ENCODE peak calls at places on chromosomes 13 and 19, in four cellular contexts. S is progenitor cell of endocrine pancreas, V is PC-3, L is AG04450. Q is an unnamed sample.

GRCh38 chr19:17949956-17950309 is 17.0 kb upstream of the KCNN1 start:
- DNase-seq in S (no peak), V (peak), L (no peak), Q (no peak)

GRCh38 chr13:111519490-111520170 is 199.2 kb downstream of the TEX29 start:
- DNase-seq in S (no peak), V (no peak), L (no peak), Q (no peak)

GRCh38 chr19:31070126-31070525 is 279.1 kb downstream of the TSHZ3 start:
- DNase-seq in S (no peak), V (no peak), L (no peak), Q (no peak)

GRCh38 chr19:16470911-16471811 is 609 bp downstream of the EPS15L1 start:
- DNase-seq in S (no peak), V (peak), L (no peak), Q (no peak)

GRCh38 chr13:23898101-23898500 is 799 bp upstream of the C1QTNF9B start:
- DNase-seq in S (no peak), V (no peak), L (peak), Q (no peak)

GRCh38 chr13:55937180-55937579 is 1203.5 kb upstream of the PRR20A start:
- DNase-seq in S (no peak), V (no peak), L (no peak), Q (no peak)

GRCh38 chr19:4908311-4908710 is 990 bp upstream of the UHRF1 start:
- DNase-seq in S (no peak), V (no peak), L (no peak), Q (no peak)

GRCh38 chr19:39998511-39998910 is 1.7 kb downstream of the ZNF546 start:
- DNase-seq in S (no peak), V (peak), L (no peak), Q (no peak)

GRCh38 chr13:76879211-76879875 is 6.9 kb downstream of the KCTD12 start:
- DNase-seq in S (no peak), V (peak), L (no peak), Q (no peak)

GRCh38 chr13:68808456-68808855 is 1299.2 kb upstream of the ATXN8OS start:
- DNase-seq in S (no peak), V (no peak), L (no peak), Q (no peak)

GRCh38 chr19:35756373-35757230 is at the start of gene HSPB6:
- DNase-seq in S (no peak), V (no peak), L (no peak), Q (no peak)

GRCh38 chr19:57934820-57935665 is at the start of gene ZNF418:
- DNase-seq in S (peak), V (no peak), L (peak), Q (peak)

GRCh38 chr13:46617382-46617781 is 64.4 kb downstream of the LRCH1 start:
- DNase-seq in S (no peak), V (no peak), L (no peak), Q (no peak)

GRCh38 chr19:29442094-29442493 is 83.7 kb upstream of the VSTM2B start:
- DNase-seq in S (no peak), V (no peak), L (no peak), Q (no peak)

GRCh38 chr19:5022066-5022860 is 53.4 kb downstream of the KDM4B start:
- DNase-seq in S (no peak), V (no peak), L (no peak), Q (no peak)

GRCh38 chr19:581399-582111 is 8.1 kb upstream of the HCN2 start:
- DNase-seq in S (no peak), V (no peak), L (no peak), Q (no peak)

GRCh38 chr13:87295636-87296035 is 375.5 kb upstream of the SLITRK5 start:
- DNase-seq in S (no peak), V (no peak), L (no peak), Q (no peak)

GRCh38 chr13:62837895-62838294 is 1422.2 kb upstream of the PCDH20 start:
- DNase-seq in S (no peak), V (peak), L (peak), Q (no peak)

GRCh38 chr13:23728807-23729206 is 158.6 kb downstream of the TNFRSF19 start:
- DNase-seq in S (no peak), V (no peak), L (no peak), Q (no peak)

GRCh38 chr19:15502264-15502663 is 6.1 kb upstream of the CYP4F22 start:
- DNase-seq in S (no peak), V (no peak), L (no peak), Q (no peak)

DNA sequence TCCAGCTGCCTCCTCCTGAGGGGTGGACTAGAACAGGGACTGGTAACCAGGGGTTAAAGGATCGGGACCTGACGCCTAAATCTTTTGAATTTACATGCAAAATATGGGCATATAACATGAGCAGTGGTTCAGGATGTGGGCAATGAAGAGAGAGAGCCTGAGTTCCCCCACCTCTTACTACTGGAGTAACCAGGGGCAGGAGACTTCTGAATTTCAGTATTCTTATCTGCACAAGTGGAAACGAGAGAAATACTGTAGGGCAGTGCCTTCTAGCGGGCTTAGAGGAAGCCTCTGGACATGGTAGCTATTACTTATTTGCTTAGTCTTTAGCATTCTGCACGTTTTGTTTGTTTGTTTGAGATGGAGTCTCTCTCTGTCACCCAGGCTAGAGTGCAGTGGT is 26.3 kb downstream of the BCAT2 start:
- DNase-seq in S (no peak), V (peak), L (no peak), Q (no peak)
- TF ChIP-seq CTCF in S (no peak), V (no peak), L (peak), Q (no peak)

GRCh38 chr19:7682175-7682855 is 1.7 kb downstream of the TRAPPC5 start:
- DNase-seq in S (no peak), V (no peak), L (no peak), Q (no peak)
- TF ChIP-seq CTCF in S (no peak), V (no peak), L (no peak), Q (no peak)

GRCh38 chr13:43894438-43894837 is 14.7 kb downstream of the LACC1 start:
- DNase-seq in S (no peak), V (peak), L (no peak), Q (no peak)
- TF ChIP-seq CTCF in S (peak), V (peak), L (peak), Q (peak)

DNA sequence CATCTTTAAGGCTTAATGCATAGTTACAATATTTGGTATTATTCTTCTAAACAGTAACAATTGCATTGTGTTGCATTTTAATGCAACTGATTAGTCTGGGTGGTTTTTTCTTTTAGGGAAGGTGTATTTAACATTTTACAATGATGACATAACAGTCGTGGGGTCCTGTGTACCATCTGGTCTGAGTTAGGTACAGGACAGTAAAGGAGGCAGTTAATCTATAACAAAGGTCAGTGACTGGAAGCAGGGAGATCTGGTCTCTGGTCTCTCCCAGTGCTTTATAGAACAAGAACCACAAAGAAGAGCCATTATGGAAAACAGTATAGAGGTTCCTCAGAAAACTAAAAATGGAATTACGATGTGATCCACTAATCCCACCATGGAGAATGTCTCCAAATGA is 2.7 kb upstream of the OR7G2 start:
- DNase-seq in S (no peak), V (no peak), L (no peak), Q (no peak)
- TF ChIP-seq CTCF in S (no peak), V (no peak), L (no peak), Q (no peak)

GRCh38 chr19:11288349-11288748 is 7.6 kb upstream of the TSPAN16 start:
- DNase-seq in S (no peak), V (peak), L (peak), Q (no peak)

GRCh38 chr19:11291415-11291814 is 4.5 kb upstream of the TSPAN16 start:
- DNase-seq in S (no peak), V (no peak), L (no peak), Q (no peak)

GRCh38 chr19:11284535-11284934 is 11.4 kb upstream of the TSPAN16 start:
- DNase-seq in S (no peak), V (no peak), L (no peak), Q (no peak)

GRCh38 chr19:11281336-11282049 is 14.5 kb upstream of the TSPAN16 start:
- DNase-seq in S (no peak), V (peak), L (no peak), Q (no peak)

DNA sequence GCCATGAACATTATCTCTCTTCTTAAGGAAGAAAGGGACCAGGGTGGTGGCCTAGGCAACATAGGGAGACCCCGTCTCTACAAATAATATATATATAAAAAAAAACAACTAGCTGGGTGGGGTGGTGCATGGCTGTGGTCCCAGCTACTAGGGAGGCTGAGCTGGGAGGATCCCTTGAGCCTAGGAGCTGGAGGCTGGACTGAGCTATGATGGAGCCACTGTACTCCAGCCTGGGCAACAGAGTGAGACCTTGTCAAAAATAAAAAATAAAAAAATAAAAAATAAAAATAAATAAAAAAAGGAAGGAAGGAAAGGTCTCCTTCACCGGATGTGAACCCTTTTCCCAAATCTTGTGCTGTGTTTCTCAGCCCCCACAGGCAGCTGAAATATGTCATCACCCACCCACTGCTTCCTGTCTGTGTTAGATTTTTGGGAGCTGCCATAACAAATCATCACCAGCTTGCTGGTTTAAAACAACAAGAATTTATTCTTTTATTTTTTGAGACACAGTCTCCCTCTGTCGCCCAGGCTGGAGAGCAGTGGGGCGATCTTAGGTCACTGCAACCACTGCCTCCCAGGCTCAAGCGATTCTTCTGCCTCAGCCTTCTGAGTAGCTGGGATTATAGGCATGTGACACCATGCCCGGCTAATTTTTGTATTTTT is 9.5 kb upstream of the TSPAN16 start:
- DNase-seq in S (no peak), V (no peak), L (peak), Q (no peak)
- TF ChIP-seq CTCF in S (no peak), V (no peak), L (peak), Q (peak)

Q was measured in osteocyte.